ENCODE peak calls at places on chromosomes 12 and 14, in nine cellular contexts. G, J, T, Z, D, Y, H, C and S are unnamed samples.

GRCh38 chr12:2689879-2690278 is 104.9 kb upstream of the FKBP4 start:
- DNase-seq in G (no peak), J (no peak), T (no peak), Z (peak; percentile 21), D (no peak), Y (peak; percentile 73), H (no peak), C (no peak), S (no peak)

GRCh38 chr14:63204407-63205280 is at the start of gene RHOJ:
- DNase-seq in G (no peak), J (no peak), T (peak; percentile 46), Z (peak; percentile 83), D (peak; percentile 11), Y (no peak), H (peak; percentile 55), C (peak; percentile 43), S (no peak)

GRCh38 chr12:54419088-54419887 is at the start of gene ITGA5:
- DNase-seq in G (peak; percentile 47), J (peak; percentile 68), T (peak; percentile 75), Z (peak; percentile 77), D (peak; percentile 73), Y (peak; percentile 37), H (peak; percentile 76), C (peak; percentile 64), S (no peak)

GRCh38 chr12:124422570-124423523 is 128.0 kb downstream of the RFLNA start:
- DNase-seq in G (no peak), J (peak; percentile 95), T (peak; percentile 97), Z (no peak), D (peak; percentile 92), Y (peak; percentile 87), H (peak; percentile 98), C (peak; percentile 94), S (no peak)

GRCh38 chr12:84656705-84657104 is 255.9 kb downstream of the SLC6A15 start:
- DNase-seq in G (no peak), J (no peak), T (no peak), Z (no peak), D (no peak), Y (no peak), H (no peak), C (no peak), S (no peak)

GRCh38 chr14:55005071-55005470 is 21.8 kb downstream of the WDHD1 start:
- DNase-seq in G (no peak), J (peak; percentile 46), T (no peak), Z (no peak), D (no peak), Y (no peak), H (no peak), C (no peak), S (no peak)

GRCh38 chr12:105072888-105073488 is 11.3 kb downstream of the ALDH1L2 start:
- DNase-seq in G (peak; percentile 19), J (no peak), T (no peak), Z (no peak), D (no peak), Y (no peak), H (no peak), C (no peak), S (no peak)

GRCh38 chr12:69534389-69534822 is 50.9 kb upstream of the CCT2 start:
- DNase-seq in G (peak; percentile 37), J (peak; percentile 99), T (peak; percentile 100), Z (peak; percentile 61), D (peak; percentile 32), Y (no peak), H (peak; percentile 100), C (peak; percentile 73), S (no peak)

GRCh38 chr14:36478782-36479181 is 41.2 kb downstream of the NKX2-1 start:
- DNase-seq in G (no peak), J (no peak), T (no peak), Z (no peak), D (no peak), Y (no peak), H (no peak), C (no peak), S (no peak)

GRCh38 chr12:21912318-21912717 is 28.9 kb downstream of the ABCC9 start:
- DNase-seq in G (no peak), J (no peak), T (no peak), Z (no peak), D (no peak), Y (no peak), H (no peak), C (no peak), S (no peak)

GRCh38 chr12:111359231-111359913 is 9.5 kb downstream of the PHETA1 start:
- DNase-seq in G (no peak), J (no peak), T (no peak), Z (no peak), D (no peak), Y (no peak), H (no peak), C (no peak), S (no peak)

GRCh38 chr12:42097971-42098370 is 46.7 kb downstream of the GXYLT1 start:
- DNase-seq in G (peak; percentile 51), J (no peak), T (peak; percentile 47), Z (no peak), D (no peak), Y (no peak), H (peak; percentile 58), C (no peak), S (no peak)

GRCh38 chr14:99989032-99989431 is 76.2 kb upstream of the EVL start:
- DNase-seq in G (no peak), J (no peak), T (no peak), Z (no peak), D (no peak), Y (no peak), H (no peak), C (no peak), S (no peak)
- TF ChIP-seq CTCF in G (no peak), J (no peak), T (no peak), Z (no peak), D (no peak), Y (no peak), H (no peak), C (no peak), S (no peak)

DNA sequence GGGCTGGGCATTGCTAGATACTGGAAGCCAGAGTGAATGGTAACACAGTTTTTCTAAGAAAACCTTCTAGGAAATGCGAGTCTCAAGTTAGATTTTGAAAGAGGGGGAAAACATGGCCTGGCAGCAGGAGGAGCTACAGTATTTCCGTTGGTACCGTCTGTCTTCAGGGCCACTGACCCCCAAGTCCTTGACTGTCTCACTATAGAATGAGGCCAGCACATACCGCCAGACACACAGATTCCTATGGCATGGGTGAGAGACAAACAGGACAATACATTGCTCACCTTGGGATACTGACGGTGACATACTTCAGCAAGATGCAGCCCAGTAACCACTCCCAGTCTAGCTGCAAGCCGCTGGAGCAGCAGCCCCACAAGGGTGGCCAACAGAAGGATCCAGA is 21.7 kb downstream of the SLC11A2 start:
- DNase-seq in G (no peak), J (no peak), T (no peak), Z (no peak), D (no peak), Y (no peak), H (no peak), C (no peak), S (no peak)
- TF ChIP-seq CTCF in G (no peak), J (no peak), T (no peak), Z (no peak), D (no peak), Y (no peak), H (no peak), C (no peak), S (no peak)

GRCh38 chr14:22848391-22849164 is 12.2 kb downstream of the MMP14 start:
- DNase-seq in G (peak; percentile 33), J (peak; percentile 92), T (peak; percentile 96), Z (peak; percentile 23), D (peak; percentile 56), Y (no peak), H (peak; percentile 98), C (peak; percentile 76), S (no peak)

GRCh38 chr14:22845821-22846625 is 9.6 kb downstream of the MMP14 start:
- DNase-seq in G (no peak), J (no peak), T (no peak), Z (no peak), D (no peak), Y (no peak), H (no peak), C (no peak), S (no peak)

GRCh38 chr14:22849212-22849819 is 12.9 kb downstream of the MMP14 start:
- DNase-seq in G (no peak), J (peak; percentile 70), T (peak; percentile 75), Z (no peak), D (peak; percentile 29), Y (no peak), H (peak; percentile 86), C (peak; percentile 79), S (no peak)

GRCh38 chr14:22846811-22847307 is 10.5 kb downstream of the MMP14 start:
- DNase-seq in G (no peak), J (no peak), T (no peak), Z (no peak), D (no peak), Y (no peak), H (no peak), C (no peak), S (no peak)

DNA sequence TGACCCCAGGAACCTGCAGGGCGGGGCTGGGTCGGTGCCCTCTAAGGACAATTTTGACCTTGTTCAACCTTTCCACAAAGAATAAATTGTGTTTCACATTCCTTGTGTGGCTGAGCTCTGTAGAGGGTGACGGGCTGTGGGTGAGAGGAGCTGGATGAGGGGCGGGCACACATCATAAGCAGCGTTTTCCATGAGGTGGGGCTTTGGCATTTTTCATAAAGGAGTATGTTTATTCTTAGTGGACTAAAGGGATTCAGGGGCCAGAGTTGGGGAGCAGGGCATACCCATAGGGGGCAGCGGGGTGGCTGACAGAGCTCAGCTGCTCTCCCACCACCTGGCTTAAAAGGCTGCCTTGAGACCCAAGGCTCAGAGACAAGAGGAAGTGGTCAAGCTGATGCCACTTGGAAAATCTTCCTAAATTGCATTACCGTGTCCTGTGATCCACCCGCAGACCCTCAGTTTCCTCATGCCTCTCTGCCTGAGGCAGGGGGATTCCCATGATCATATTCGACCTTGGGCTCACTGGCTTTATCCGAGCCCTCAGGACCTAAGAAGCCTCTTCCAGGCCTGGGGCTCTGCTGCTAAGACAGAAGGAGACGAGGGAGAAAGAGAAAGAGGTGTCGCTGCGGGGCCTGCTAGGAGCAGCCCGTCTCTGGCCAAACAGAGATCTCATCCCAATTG is 11.4 kb downstream of the MMP14 start:
- DNase-seq in G (peak; percentile 36), J (peak; percentile 66), T (peak; percentile 69), Z (peak; percentile 39), D (no peak), Y (no peak), H (peak; percentile 75), C (no peak), S (no peak)
- TF ChIP-seq CTCF in G (no peak), J (no peak), T (no peak), Z (peak; percentile 30), D (no peak), Y (peak; percentile 13), H (peak; percentile 11), C (no peak), S (peak; percentile 15)

DNA sequence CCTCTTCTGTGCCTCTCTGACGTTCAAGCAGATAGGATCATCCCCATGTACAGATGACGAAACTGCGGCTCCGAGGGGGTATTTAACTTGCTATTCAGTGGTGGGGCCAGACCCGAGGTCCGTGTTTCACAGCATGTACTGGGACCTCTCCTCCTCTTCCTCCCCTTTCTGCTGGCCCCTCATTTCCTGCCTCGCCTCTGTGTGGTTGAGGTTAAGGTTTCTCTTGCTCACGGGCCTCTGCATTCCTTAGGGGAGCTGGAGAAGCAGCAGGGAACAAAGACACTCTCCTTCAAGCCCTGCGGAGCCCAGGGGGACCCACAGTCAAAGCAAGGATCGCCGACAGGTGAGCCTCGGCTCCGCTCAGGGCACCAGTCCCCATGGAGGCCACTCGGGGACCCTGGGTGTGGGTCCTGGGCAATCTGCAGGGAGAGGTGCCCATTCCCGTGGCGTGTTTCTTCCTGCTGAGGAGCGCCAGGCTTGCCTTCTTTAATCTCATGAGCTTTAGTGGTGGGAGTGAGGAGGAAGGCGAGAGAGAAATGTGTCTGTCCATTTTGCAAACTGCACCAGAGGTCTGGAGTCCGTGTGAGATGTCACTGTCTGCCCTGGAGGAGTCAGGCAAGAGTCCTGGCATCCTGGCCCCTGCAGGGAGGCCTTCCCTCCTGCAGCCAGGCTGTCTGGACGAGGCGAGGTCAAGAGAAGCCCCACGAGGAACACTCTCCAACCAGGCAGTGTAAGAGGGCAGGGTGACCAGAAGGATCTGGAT is 45.0 kb downstream of the SLC6A12 start:
- DNase-seq in G (no peak), J (no peak), T (peak; percentile 22), Z (no peak), D (no peak), Y (no peak), H (peak; percentile 47), C (no peak), S (no peak)
- TF ChIP-seq CTCF in G (no peak), J (no peak), T (no peak), Z (no peak), D (no peak), Y (peak; percentile 37), H (no peak), C (no peak), S (no peak)